ENCODE peak calls at places on chromosomes 7 and 10, in eight cellular contexts. G is A673, I is neural crest cell, W is PC-9, V is SHP77, K is BE2C, E is brain microvascular endothelial cell, B is MM.1S. C is an unnamed sample.

GRCh38 chr10:12846718-12847117 is 154.8 kb downstream of the CCDC3 start:
- DNase-seq in G (no peak), K (no peak), I (no peak), B (no peak), E (peak; percentile 35), W (no peak), V (no peak), C (no peak)

GRCh38 chr7:106329408-106329807 is 44.6 kb upstream of the NAMPT start:
- DNase-seq in W (no peak), B (no peak), I (no peak), G (no peak), K (no peak), E (no peak), V (no peak), C (no peak)

GRCh38 chr10:86345296-86346168 is 21.1 kb downstream of the GRID1 start:
- DNase-seq in E (no peak), V (no peak), G (no peak), K (peak; percentile 24), B (no peak), W (peak; percentile 81), I (no peak), C (no peak)

GRCh38 chr10:3194871-3195270 is 22.3 kb upstream of the PITRM1 start:
- DNase-seq in G (no peak), E (no peak), K (no peak), V (no peak), W (no peak), I (no peak), B (no peak), C (no peak)

GRCh38 chr7:38310601-38311057 is 37.2 kb upstream of the TARP start:
- DNase-seq in W (no peak), B (no peak), K (peak; percentile 58), E (no peak), V (peak; percentile 8), I (no peak), G (no peak), C (no peak)

GRCh38 chr7:51455948-51456347 is 139.3 kb upstream of the COBL start:
- DNase-seq in G (no peak), K (peak; percentile 87), I (no peak), W (no peak), E (no peak), V (peak; percentile 83), B (no peak), C (no peak)

GRCh38 chr10:24722676-24723385 is 856 bp downstream of the ARHGAP21 start:
- DNase-seq in B (peak; percentile 59), I (peak; percentile 60), V (peak; percentile 33), K (peak; percentile 65), E (peak; percentile 20), G (peak; percentile 77), W (peak; percentile 45), C (peak; percentile 64)

GRCh38 chr10:113228570-113228969 is 278.5 kb downstream of the TCF7L2 start:
- DNase-seq in G (no peak), E (peak; percentile 70), B (no peak), K (no peak), W (no peak), I (no peak), V (no peak), C (peak; percentile 39)

GRCh38 chr7:116733924-116734591 is 62.1 kb downstream of the MET start:
- DNase-seq in E (no peak), I (no peak), B (peak; percentile 40), K (no peak), W (no peak), V (no peak), G (no peak), C (peak; percentile 9)

GRCh38 chr10:23191764-23192395 is at the start of gene PTF1A:
- DNase-seq in I (no peak), E (no peak), B (no peak), K (no peak), V (no peak), W (no peak), G (peak; percentile 26), C (no peak)